ENCODE peak calls at places on chromosomes 3 and 15, in five cellular contexts. V is upper lobe of left lung; Z is CD8-positive, alpha-beta memory T cell; F is neural progenitor cell; C is GM23248. O is an unnamed sample.
A peak's percentile ranks its signal among the peaks of the same experiment; 100 is the strongest.

GRCh38 chr15:53416219-53416940 is 343.1 kb downstream of the WDR72 start:
- DNase-seq in F (no peak), C (no peak), V (no peak), Z (no peak), O (no peak)

GRCh38 chr15:45548753-45549520 is 26.4 kb upstream of the SLC30A4 start:
- DNase-seq in V (no peak), F (no peak), C (no peak), Z (no peak), O (no peak)

GRCh38 chr15:68783226-68784054 is 37.3 kb downstream of the ANP32A start:
- DNase-seq in F (peak; percentile 53), V (peak; percentile 71), C (no peak), Z (peak; percentile 53), O (no peak)

GRCh38 chr3:171472552-171472951 is 12.3 kb upstream of the TNIK start:
- DNase-seq in Z (no peak), V (no peak), F (no peak), C (no peak), O (no peak)

GRCh38 chr3:132352556-132353143 is 35.4 kb downstream of the ACP3 start:
- DNase-seq in Z (peak; percentile 45), V (peak; percentile 69), C (peak; percentile 80), F (peak; percentile 78), O (no peak)

GRCh38 chr3:192397012-192397411 is 330.3 kb downstream of the FGF12 start:
- DNase-seq in V (no peak), F (no peak), Z (no peak), C (no peak), O (no peak)

GRCh38 chr15:71114066-71114680 is 1.1 kb upstream of the THSD4 start:
- DNase-seq in V (no peak), Z (no peak), C (no peak), F (peak; percentile 28), O (no peak)

GRCh38 chr3:20673866-20674265 is 487.9 kb upstream of the SGO1 start:
- DNase-seq in V (no peak), C (no peak), Z (no peak), F (no peak), O (no peak)

GRCh38 chr15:29312387-29312786 is 42.8 kb upstream of the NSMCE3 start:
- DNase-seq in V (no peak), C (peak; percentile 65), F (no peak), Z (no peak), O (no peak)

GRCh38 chr3:186700267-186700666 is 16.9 kb upstream of the KNG1 start:
- DNase-seq in F (no peak), C (peak; percentile 24), V (no peak), Z (no peak), O (no peak)

GRCh38 chr3:171239757-171240503 is 213.4 kb upstream of the SLC2A2 start:
- DNase-seq in C (no peak), Z (no peak), V (no peak), F (no peak), O (no peak)

GRCh38 chr3:22306454-22306853 is 555.4 kb upstream of the ZNF385D start:
- DNase-seq in V (no peak), C (no peak), Z (no peak), F (no peak), O (no peak)

GRCh38 chr3:115617573-115617972 is 5.7 kb upstream of the GAP43 start:
- DNase-seq in Z (no peak), F (no peak), V (no peak), C (no peak), O (no peak)

GRCh38 chr3:101091489-101091888 is 98.3 kb upstream of the ABI3BP start:
- DNase-seq in C (peak; percentile 28), Z (no peak), F (no peak), V (no peak), O (no peak)

GRCh38 chr3:124298951-124299350 is 307.0 kb upstream of the ROPN1 start:
- DNase-seq in C (no peak), V (no peak), F (no peak), Z (no peak), O (no peak)

GRCh38 chr3:190252080-190252479 is 70.2 kb downstream of the CLDN1 start:
- DNase-seq in C (peak; percentile 85), V (no peak), Z (no peak), F (peak; percentile 3), O (no peak)

GRCh38 chr3:57911588-57911987 is 96.6 kb upstream of the FLNB start:
- DNase-seq in Z (no peak), C (peak; percentile 44), V (no peak), F (no peak), O (no peak)

GRCh38 chr3:105480771-105481170 is 114.1 kb downstream of the ALCAM start:
- DNase-seq in F (peak; percentile 51), C (no peak), V (no peak), Z (no peak), O (no peak)

GRCh38 chr15:93042211-93042610 is 46.8 kb downstream of the RGMA start:
- DNase-seq in F (no peak), C (no peak), V (no peak), Z (no peak), O (no peak)

GRCh38 chr15:93485922-93486327 is 396.9 kb upstream of the RGMA start:
- DNase-seq in Z (no peak), C (no peak), V (no peak), F (no peak), O (peak; percentile 70)

GRCh38 chr3:184710870-184711365 is 946 bp downstream of the MAGEF1 start:
- DNase-seq in F (no peak), Z (no peak), C (peak; percentile 58), V (peak; percentile 25), O (no peak)

GRCh38 chr3:102841866-102842265 is 407.1 kb downstream of the ZPLD1 start:
- DNase-seq in F (no peak), V (no peak), C (no peak), Z (no peak), O (no peak)

GRCh38 chr3:49461443-49462171 is 8.5 kb upstream of the DAG1 start:
- DNase-seq in V (no peak), Z (no peak), C (peak; percentile 49), F (peak; percentile 65), O (peak; percentile 63)

GRCh38 chr3:53044371-53045106 is 1.3 kb downstream of the SFMBT1 start:
- DNase-seq in Z (peak; percentile 44), V (peak; percentile 29), C (peak; percentile 66), F (no peak), O (no peak)

GRCh38 chr3:128679338-128679737 is 28.7 kb upstream of the RPN1 start:
- DNase-seq in Z (no peak), V (no peak), C (no peak), F (no peak), O (no peak)

GRCh38 chr3:130850846-130851245 is 43.0 kb upstream of the ATP2C1 start:
- DNase-seq in Z (no peak), V (no peak), F (no peak), C (no peak), O (no peak)

GRCh38 chr3:23263796-23264195 is 60.7 kb downstream of the UBE2E2 start:
- DNase-seq in F (no peak), Z (no peak), C (peak; percentile 47), V (no peak), O (no peak)

GRCh38 chr3:196872316-196872715 is 4.6 kb downstream of the SENP5 start:
- DNase-seq in Z (no peak), V (no peak), F (no peak), C (no peak), O (no peak)

GRCh38 chr3:87468235-87468634 is 191.9 kb upstream of the POU1F1 start:
- DNase-seq in F (no peak), Z (no peak), C (no peak), V (no peak), O (no peak)

GRCh38 chr15:43930079-43930478 is 103.3 kb downstream of the WDR76 start:
- DNase-seq in F (peak; percentile 45), V (no peak), Z (no peak), C (peak; percentile 51), O (no peak)

GRCh38 chr3:13567684-13568514 is 19.0 kb downstream of the FBLN2 start:
- DNase-seq in F (no peak), C (no peak), Z (no peak), V (no peak), O (no peak)
- H3K4me3 ChIP-seq in F (no peak overlapping the region), C (no peak overlapping the region), Z (no peak overlapping the region), V (no peak overlapping the region), O (no peak overlapping the region)

GRCh38 chr15:85588657-85589056 is 206.1 kb downstream of the KLHL25 start:
- DNase-seq in C (peak; percentile 65), V (no peak), Z (no peak), F (no peak), O (no peak)
- H3K4me1 ChIP-seq in C (peaks cover 47% of the 10 kb centered on the region), V (peaks cover 74% of the 10 kb centered on the region), Z (peaks cover 21% of the 10 kb centered on the region), F (peaks cover 11% of the 10 kb centered on the region), O (peaks cover 62% of the 10 kb centered on the region)

GRCh38 chr15:74427607-74428441 is 5.9 kb downstream of the SEMA7A start:
- DNase-seq in Z (no peak), F (no peak), V (no peak), C (no peak), O (no peak)
- H3K27ac ChIP-seq in Z (no peak overlapping the region), F (no peak overlapping the region), V (no peak overlapping the region), C (no peak overlapping the region), O (no peak overlapping the region)

GRCh38 chr3:137767146-137768020 is 3.3 kb downstream of the SOX14 start:
- DNase-seq in Z (no peak), V (no peak), F (peak; percentile 93), C (no peak), O (no peak)
- H3K4me3 ChIP-seq in Z (no peak overlapping the region), V (peak overlapping the region; percentile 46), F (peak overlapping the region; percentile 40), C (peak overlapping the region; percentile 64), O (no peak overlapping the region)

GRCh38 chr15:70095387-70096214 is 2.1 kb downstream of the TLE3 start:
- DNase-seq in C (peak; percentile 62), F (peak; percentile 86), Z (peak; percentile 31), V (peak; percentile 49), O (peak; percentile 40)
- H3K4me1 ChIP-seq in C (peaks cover 31% of the 10 kb centered on the region), F (peaks cover 43% of the 10 kb centered on the region), Z (peaks cover 66% of the 10 kb centered on the region), V (peaks cover 63% of the 10 kb centered on the region), O (peaks cover 25% of the 10 kb centered on the region)

GRCh38 chr3:109346099-109346498 is 8.8 kb upstream of the DPPA4 start:
- DNase-seq in F (no peak), V (no peak), C (no peak), Z (no peak), O (no peak)
- H3K27ac ChIP-seq in F (no peak overlapping the region), V (no peak overlapping the region), C (no peak overlapping the region), Z (no peak overlapping the region), O (no peak overlapping the region)

DNA sequence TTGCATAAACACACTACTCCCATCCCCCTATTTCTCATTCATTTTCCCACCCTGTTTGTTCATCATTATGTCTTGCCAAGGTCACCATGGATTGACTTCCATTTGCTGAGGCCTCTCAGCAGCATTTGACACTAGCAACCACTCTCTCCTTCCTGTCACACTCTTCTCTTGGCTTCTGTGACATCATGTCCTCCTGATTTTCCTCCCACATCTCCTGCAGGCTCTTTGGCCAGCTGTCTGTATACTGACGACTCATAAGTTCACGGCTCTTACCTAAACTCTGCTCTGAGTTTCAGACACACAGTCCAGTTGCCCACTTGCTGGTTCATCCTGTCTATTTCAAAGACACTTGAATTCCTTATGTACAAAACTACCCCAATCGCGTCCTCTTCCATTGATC is 70.1 kb upstream of the SMAD3 start:
- DNase-seq in Z (no peak), F (no peak), C (peak; percentile 81), V (no peak), O (no peak)
- H3K4me3 ChIP-seq in Z (no peak overlapping the region), F (no peak overlapping the region), C (no peak overlapping the region), V (no peak overlapping the region), O (no peak overlapping the region)

O was measured in pancreas.